ENCODE peak calls at places on chromosomes 3 and 15, in six cellular contexts. R is psoas muscle, J is IMR-90, C is dorsolateral prefrontal cortex, A is GM12878, L is foreskin keratinocyte. Y is an unnamed sample.

GRCh38 chr3:181561605-181562031 is 150.1 kb upstream of the SOX2 start:
- DNase-seq in R (no peak), J (no peak), C (no peak), A (no peak), L (no peak), Y (no peak)

GRCh38 chr3:195537995-195538394 is 5.1 kb downstream of the PPP1R2 start:
- DNase-seq in R (no peak), J (no peak), C (no peak), A (peak), L (no peak), Y (no peak)

GRCh38 chr15:40543082-40543481 is 21.8 kb downstream of the CCDC32 start:
- DNase-seq in R (no peak), J (no peak), C (no peak), A (peak), L (no peak), Y (no peak)

GRCh38 chr3:104604326-104605010 is 762.2 kb upstream of the ALCAM start:
- DNase-seq in R (no peak), J (peak), C (no peak), A (no peak), L (peak), Y (peak)

GRCh38 chr15:38551720-38552627 is 12.6 kb downstream of the RASGRP1 start:
- DNase-seq in R (no peak), J (no peak), C (no peak), A (no peak), L (no peak), Y (no peak)

GRCh38 chr3:129173206-129173605 is 10.5 kb downstream of the CNBP start:
- DNase-seq in R (no peak), J (no peak), C (no peak), A (no peak), L (no peak), Y (no peak)

GRCh38 chr3:110456438-110457138 is 615.0 kb upstream of the NECTIN3 start:
- DNase-seq in R (no peak), J (no peak), C (no peak), A (no peak), L (no peak), Y (no peak)

GRCh38 chr15:40567111-40567510 is 2.0 kb upstream of the RPUSD2 start:
- DNase-seq in R (no peak), J (no peak), C (no peak), A (no peak), L (peak), Y (no peak)

GRCh38 chr15:47523669-47524068 is 193.6 kb upstream of the SEMA6D start:
- DNase-seq in R (no peak), J (peak), C (no peak), A (no peak), L (no peak), Y (no peak)

GRCh38 chr15:76012021-76012551 is at the start of gene NRG4:
- DNase-seq in R (peak), J (peak), C (no peak), A (no peak), L (peak), Y (peak)

GRCh38 chr15:85974742-85975141 is 104.9 kb upstream of the AGBL1 start:
- DNase-seq in R (no peak), J (no peak), C (no peak), A (no peak), L (no peak), Y (no peak)

GRCh38 chr3:139198186-139198585 is 145.6 kb upstream of the MRPS22 start:
- DNase-seq in R (no peak), J (no peak), C (no peak), A (no peak), L (no peak), Y (no peak)

GRCh38 chr3:160409812-160410610 is 10.6 kb downstream of the SMC4 start:
- DNase-seq in R (no peak), J (peak), C (no peak), A (no peak), L (no peak), Y (no peak)

GRCh38 chr15:70269991-70270751 is 172.5 kb upstream of the TLE3 start:
- DNase-seq in R (peak), J (no peak), C (no peak), A (no peak), L (no peak), Y (no peak)

GRCh38 chr15:40600956-40601355 is 6.9 kb downstream of the KNL1 start:
- DNase-seq in R (no peak), J (no peak), C (no peak), A (no peak), L (no peak), Y (no peak)

GRCh38 chr3:127791221-127791913 is 30.9 kb downstream of the MGLL start:
- DNase-seq in R (peak), J (peak), C (no peak), A (peak), L (peak), Y (peak)

GRCh38 chr3:124985358-124985757 is 50.8 kb upstream of the MUC13 start:
- DNase-seq in R (no peak), J (peak), C (no peak), A (no peak), L (peak), Y (peak)

GRCh38 chr15:101359365-101359947 is 64.4 kb upstream of the SNRPA1 start:
- DNase-seq in R (no peak), J (peak), C (no peak), A (no peak), L (peak), Y (peak)

GRCh38 chr15:101455291-101455916 is 34.1 kb downstream of the PCSK6 start:
- DNase-seq in R (peak), J (no peak), C (peak), A (no peak), L (no peak), Y (no peak)

GRCh38 chr15:29937956-29938355 is 115.7 kb upstream of the TJP1 start:
- DNase-seq in R (no peak), J (peak), C (no peak), A (no peak), L (peak), Y (peak)

GRCh38 chr15:55434989-55435825 is 26.9 kb downstream of the PIERCE2 start:
- DNase-seq in R (no peak), J (peak), C (no peak), A (no peak), L (peak), Y (peak)

DNA sequence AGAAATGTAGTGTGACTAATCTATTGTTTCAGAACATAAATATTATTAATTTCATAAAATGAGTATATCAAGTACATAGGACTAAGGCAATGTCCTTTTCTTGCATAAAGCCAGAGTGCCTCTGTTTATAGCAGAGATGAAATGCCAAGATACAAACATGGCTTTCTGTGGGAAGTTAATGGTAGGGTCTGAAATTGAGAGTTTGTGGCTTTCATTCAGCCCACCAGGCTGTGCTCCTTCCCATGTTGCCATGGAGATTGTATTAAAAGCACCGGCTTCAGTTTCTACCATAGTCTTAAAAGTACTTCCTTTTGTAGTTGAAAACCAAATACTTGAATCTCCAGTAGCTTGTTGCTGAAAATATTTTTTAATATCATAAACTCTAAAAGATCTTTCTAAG is 114.0 kb downstream of the LRRC28 start:
- DNase-seq in R (no peak), J (no peak), C (no peak), A (peak), L (no peak), Y (no peak)
- TF ChIP-seq CTCF in R (no peak), J (no peak), C (no peak), A (no peak), L (no peak), Y (no peak)

GRCh38 chr15:71885390-71885789 is 75.0 kb downstream of the NR2E3 start:
- DNase-seq in R (no peak), J (no peak), C (no peak), A (no peak), L (no peak), Y (no peak)
- H3K27ac ChIP-seq in R (no peak), J (no peak), C (peak), A (no peak), L (no peak), Y (no peak)

GRCh38 chr3:4340411-4341335 is 37.5 kb downstream of the SETMAR start:
- DNase-seq in R (no peak), J (no peak), C (no peak), A (no peak), L (no peak), Y (no peak)

GRCh38 chr3:4337147-4337546 is 34.0 kb downstream of the SETMAR start:
- DNase-seq in R (no peak), J (no peak), C (no peak), A (no peak), L (no peak), Y (no peak)

GRCh38 chr3:4341336-4341675 is 38.1 kb downstream of the SETMAR start:
- DNase-seq in R (no peak), J (no peak), C (no peak), A (no peak), L (no peak), Y (no peak)

GRCh38 chr3:4340077-4340410 is 36.9 kb downstream of the SETMAR start:
- DNase-seq in R (no peak), J (no peak), C (no peak), A (no peak), L (no peak), Y (no peak)

DNA sequence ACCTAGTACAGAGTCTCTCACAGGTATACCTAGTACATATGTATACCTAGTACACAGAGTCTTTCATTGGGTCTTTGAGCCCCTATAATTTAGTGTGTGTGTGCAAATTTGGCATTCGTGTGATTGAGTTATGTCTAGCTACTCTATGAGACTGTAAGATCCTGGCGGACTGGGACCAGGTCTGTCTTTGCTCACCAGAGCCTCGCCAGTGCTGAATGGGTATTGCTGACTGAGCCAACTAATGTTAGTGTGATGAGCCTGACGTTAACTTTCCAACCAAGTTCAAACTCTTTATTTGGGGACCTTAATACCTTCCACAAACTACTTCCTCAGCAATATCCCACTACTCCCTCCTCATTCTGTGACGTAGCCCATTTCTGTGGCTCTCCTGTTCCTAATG is 35.6 kb downstream of the SETMAR start:
- DNase-seq in R (no peak), J (no peak), C (no peak), A (no peak), L (no peak), Y (no peak)
- TF ChIP-seq CTCF in R (no peak), J (no peak), C (no peak), A (no peak), L (no peak), Y (no peak)

DNA sequence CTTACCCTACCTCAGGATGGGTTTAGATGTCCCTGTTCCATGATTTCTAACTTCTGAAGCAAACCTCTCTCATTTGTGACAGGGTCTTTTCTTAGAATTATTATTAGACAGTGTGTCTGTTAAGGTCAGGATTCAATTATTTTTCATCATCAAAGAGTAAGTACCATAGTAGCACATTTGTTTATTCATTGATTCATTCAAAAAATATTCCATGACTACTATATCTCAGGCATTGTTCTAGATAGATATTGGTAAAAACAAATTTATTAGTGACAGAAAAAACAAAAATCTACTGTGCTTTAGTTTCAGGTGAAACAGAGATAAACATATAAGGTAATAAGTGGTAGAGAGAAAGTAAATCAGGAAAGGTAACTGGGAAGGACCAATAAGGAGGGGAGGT is 3.5 kb upstream of the PLOD2 start:
- DNase-seq in R (no peak), J (no peak), C (no peak), A (no peak), L (no peak), Y (no peak)
- H3K27ac ChIP-seq in R (no peak), J (peak), C (no peak), A (no peak), L (no peak), Y (no peak)

GRCh38 chr3:120420855-120421570 is 29.8 kb downstream of the FSTL1 start:
- DNase-seq in R (no peak), J (peak), C (peak), A (no peak), L (no peak), Y (no peak)
- TF ChIP-seq CTCF in R (peak), J (peak), C (peak), A (no peak), L (peak), Y (no peak)

GRCh38 chr3:71389911-71390573 is 193.5 kb downstream of the FOXP1 start:
- DNase-seq in R (peak), J (peak), C (no peak), A (no peak), L (no peak), Y (no peak)
- H3K27ac ChIP-seq in R (peak), J (peak), C (no peak), A (no peak), L (no peak), Y (peak)

GRCh38 chr15:53869806-53870073 is 108.5 kb upstream of the UNC13C start:
- DNase-seq in R (no peak), J (no peak), C (no peak), A (no peak), L (no peak), Y (no peak)

GRCh38 chr15:53872410-53872809 is 105.8 kb upstream of the UNC13C start:
- DNase-seq in R (no peak), J (no peak), C (no peak), A (no peak), L (no peak), Y (peak)

GRCh38 chr15:53869044-53869805 is 109.0 kb upstream of the UNC13C start:
- DNase-seq in R (no peak), J (no peak), C (no peak), A (no peak), L (no peak), Y (peak)
- TF ChIP-seq CTCF in R (peak), J (no peak), C (no peak), A (peak), L (peak), Y (peak)

DNA sequence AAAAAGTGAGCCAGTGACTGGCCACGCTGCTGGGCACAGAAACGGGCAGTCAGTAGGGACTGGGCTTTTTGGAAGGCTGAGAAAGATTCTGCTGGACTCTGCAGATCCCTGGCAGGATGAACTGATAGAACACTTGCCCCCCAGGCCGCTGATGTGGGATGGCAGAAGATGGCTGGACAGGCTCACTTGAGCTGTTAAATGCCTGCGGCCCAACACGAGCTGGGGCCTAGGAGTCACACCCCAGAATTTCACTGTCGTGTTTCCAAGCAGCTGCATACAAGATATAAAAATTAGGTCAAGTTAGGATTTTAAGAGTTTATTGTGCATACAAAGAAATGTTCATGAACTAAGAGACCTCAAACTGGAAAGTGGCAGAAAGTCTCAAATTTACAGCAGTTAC is 26.9 kb downstream of the GLDN start:
- DNase-seq in R (no peak), J (no peak), C (no peak), A (no peak), L (no peak), Y (no peak)
- H3K27ac ChIP-seq in R (no peak), J (peak), C (peak), A (no peak), L (no peak), Y (no peak)

GRCh38 chr15:65402971-65403370 is 19.8 kb downstream of the IGDCC4 start:
- DNase-seq in R (no peak), J (no peak), C (no peak), A (no peak), L (no peak), Y (no peak)
- TF ChIP-seq CTCF in R (no peak), J (no peak), C (no peak), A (no peak), L (no peak), Y (no peak)